ENCODE peak calls at places on chromosomes 5 and 9, in seven cellular contexts. A is prostate gland, Q is neural crest cell, L is transverse colon, X is choroid plexus epithelial cell, C is foreskin fibroblast, Z is RWPE1. I is an unnamed sample.

GRCh38 chr9:105842023-105842644 is 147.8 kb downstream of the TMEM38B start:
- DNase-seq in A (no peak), Q (peak), L (peak), X (peak), C (peak), Z (peak), I (peak)

GRCh38 chr9:128051932-128052734 is 15.0 kb downstream of the NAIF1 start:
- DNase-seq in A (no peak), Q (no peak), L (peak), X (no peak), C (no peak), Z (peak), I (peak)

GRCh38 chr5:122162100-122162499 is 32.8 kb downstream of the ZNF474 start:
- DNase-seq in A (no peak), Q (no peak), L (no peak), X (no peak), C (no peak), Z (no peak), I (no peak)

GRCh38 chr5:33628781-33629180 is 188.0 kb downstream of the TARS1 start:
- DNase-seq in A (no peak), Q (no peak), L (no peak), X (no peak), C (no peak), Z (no peak), I (no peak)

GRCh38 chr5:146342882-146343865 is 4.5 kb downstream of the POU4F3 start:
- DNase-seq in A (no peak), Q (no peak), L (no peak), X (no peak), C (peak), Z (no peak), I (no peak)

GRCh38 chr9:72305102-72305546 is 59.9 kb downstream of the ZFAND5 start:
- DNase-seq in A (peak), Q (no peak), L (peak), X (peak), C (peak), Z (no peak), I (peak)

GRCh38 chr5:142938201-142938600 is 168.0 kb downstream of the ARHGAP26 start:
- DNase-seq in A (no peak), Q (no peak), L (no peak), X (no peak), C (no peak), Z (no peak), I (no peak)

GRCh38 chr5:111248571-111248970 is 24.4 kb downstream of the CAMK4 start:
- DNase-seq in A (no peak), Q (no peak), L (no peak), X (no peak), C (no peak), Z (no peak), I (no peak)

GRCh38 chr9:36825179-36825578 is 208.9 kb downstream of the PAX5 start:
- DNase-seq in A (no peak), Q (no peak), L (no peak), X (no peak), C (no peak), Z (no peak), I (no peak)

GRCh38 chr5:167623354-167623753 is 668.1 kb upstream of the WWC1 start:
- DNase-seq in A (no peak), Q (no peak), L (no peak), X (no peak), C (no peak), Z (no peak), I (no peak)

DNA sequence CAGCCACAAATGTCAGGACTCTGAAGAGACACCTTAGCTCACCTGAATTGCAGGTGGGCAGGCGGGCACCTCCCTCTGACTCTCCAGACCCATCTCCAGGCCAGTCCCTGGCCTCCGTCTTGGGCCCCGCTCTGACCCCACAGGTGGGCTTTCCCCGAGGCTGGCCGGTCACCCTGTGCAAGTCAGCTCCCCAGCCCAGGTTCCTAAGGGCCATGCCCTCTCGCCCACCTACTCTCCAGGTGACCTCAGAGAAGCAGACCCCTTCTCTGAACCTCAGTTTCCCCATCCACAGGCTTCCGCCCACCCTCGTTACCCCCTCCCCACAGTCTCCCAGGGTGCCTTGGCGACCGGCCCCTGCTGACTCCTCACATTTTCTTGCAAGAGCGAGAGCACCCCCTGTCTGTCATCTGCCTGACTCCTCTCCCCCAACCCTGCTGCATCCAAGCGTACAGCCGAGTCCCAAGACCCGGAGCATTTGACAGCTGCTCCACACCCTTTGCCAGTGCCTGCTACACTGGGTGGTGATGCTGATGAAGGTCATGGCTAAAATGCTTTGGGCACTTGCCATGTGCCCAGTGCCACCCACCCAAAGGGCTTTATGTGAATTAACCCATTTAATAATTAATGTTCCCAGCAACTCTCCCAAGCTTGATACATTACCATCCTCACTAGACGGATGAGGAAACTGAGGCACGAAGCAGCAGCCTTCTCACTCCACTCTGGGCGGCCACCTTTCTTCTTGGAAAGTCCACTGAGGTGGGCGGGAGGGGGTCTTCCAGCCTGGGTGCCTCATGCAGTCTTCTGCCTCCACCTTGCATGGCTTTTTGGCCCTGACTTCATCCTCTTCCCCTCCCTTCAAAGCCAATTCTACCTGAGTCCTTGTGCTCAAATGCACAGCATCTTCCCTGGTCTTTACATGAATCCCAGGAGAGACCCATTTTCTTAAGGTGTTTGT is 51.1 kb upstream of the ORM1 start:
- DNase-seq in A (peak), Q (peak), L (peak), X (peak), C (peak), Z (no peak), I (no peak)
- TF ChIP-seq CTCF in A (no peak), Q (peak), L (peak), X (peak), C (peak), Z (no peak), I (no peak)

DNA sequence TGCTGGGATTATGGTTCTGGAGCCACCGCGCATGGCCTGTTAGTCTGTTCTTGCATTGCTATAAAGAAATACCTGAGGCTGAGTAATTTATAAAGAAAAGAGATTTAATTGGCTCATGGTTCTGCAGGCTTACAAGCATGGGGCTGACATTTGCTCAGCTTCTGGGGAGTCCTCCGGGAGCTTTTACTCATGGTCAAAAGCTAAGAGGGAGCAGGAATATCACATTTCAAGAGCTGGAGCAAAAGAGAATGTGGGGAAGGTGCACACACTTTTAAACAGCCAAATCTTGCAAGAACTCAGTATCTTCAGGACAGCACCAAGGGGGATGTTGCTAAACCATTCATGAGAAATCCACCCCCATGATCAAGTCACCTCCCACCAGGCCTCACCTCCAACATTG is 12.1 kb downstream of the JAK2 start:
- DNase-seq in A (no peak), Q (no peak), L (no peak), X (no peak), C (no peak), Z (no peak), I (no peak)
- TF ChIP-seq CTCF in A (no peak), Q (no peak), L (no peak), X (no peak), C (no peak), Z (no peak), I (no peak)

GRCh38 chr9:466749-467148 is 252.1 kb downstream of the DOCK8 start:
- DNase-seq in A (no peak), Q (no peak), L (no peak), X (no peak), C (no peak), Z (no peak), I (no peak)
- TF ChIP-seq CTCF in A (no peak), Q (no peak), L (no peak), X (no peak), C (no peak), Z (no peak), I (no peak)

GRCh38 chr5:141343953-141344463 is 379 bp downstream of the PCDHGA3 start:
- DNase-seq in A (no peak), Q (no peak), L (no peak), X (no peak), C (no peak), Z (no peak), I (no peak)

GRCh38 chr5:141342773-141343172 is 856 bp upstream of the PCDHGA3 start:
- DNase-seq in A (no peak), Q (no peak), L (no peak), X (no peak), C (no peak), Z (no peak), I (no peak)

GRCh38 chr5:141343242-141343952 is at the start of gene PCDHGA3:
- DNase-seq in A (no peak), Q (no peak), L (no peak), X (peak), C (peak), Z (no peak), I (no peak)

GRCh38 chr5:141338538-141339306 is at the start of gene PCDHGA2:
- DNase-seq in A (no peak), Q (no peak), L (no peak), X (peak), C (peak), Z (no peak), I (no peak)
- TF ChIP-seq CTCF in A (no peak), Q (peak), L (no peak), X (peak), C (peak), Z (peak), I (no peak)

GRCh38 chr9:104494808-104495207 is 9.3 kb upstream of the OR13F1 start:
- DNase-seq in A (no peak), Q (no peak), L (no peak), X (peak), C (no peak), Z (peak), I (no peak)
- TF ChIP-seq CTCF in A (no peak), Q (peak), L (no peak), X (peak), C (no peak), Z (peak), I (no peak)

DNA sequence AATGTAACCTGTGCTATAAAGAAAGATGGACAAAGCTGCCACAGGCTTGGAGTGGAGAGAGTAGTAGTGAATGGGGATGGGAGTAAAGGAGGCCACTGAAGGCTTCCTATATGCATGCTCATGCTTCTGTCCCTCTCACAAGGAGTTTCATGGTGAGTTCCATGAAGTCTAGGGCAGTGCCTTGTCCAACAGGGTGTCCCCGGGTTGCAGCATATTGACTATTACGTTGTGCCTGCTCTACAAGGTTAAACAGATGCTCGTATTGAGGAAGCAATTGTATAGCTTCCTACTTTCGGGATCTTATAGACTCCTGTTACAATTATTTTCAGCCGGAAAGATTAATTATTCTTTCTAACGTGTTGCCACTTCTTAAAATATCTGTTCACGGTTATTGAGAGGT is 129.1 kb upstream of the PIK3R1 start:
- DNase-seq in A (no peak), Q (no peak), L (no peak), X (no peak), C (no peak), Z (no peak), I (no peak)
- TF ChIP-seq CTCF in A (no peak), Q (no peak), L (no peak), X (no peak), C (no peak), Z (no peak), I (no peak)

DNA sequence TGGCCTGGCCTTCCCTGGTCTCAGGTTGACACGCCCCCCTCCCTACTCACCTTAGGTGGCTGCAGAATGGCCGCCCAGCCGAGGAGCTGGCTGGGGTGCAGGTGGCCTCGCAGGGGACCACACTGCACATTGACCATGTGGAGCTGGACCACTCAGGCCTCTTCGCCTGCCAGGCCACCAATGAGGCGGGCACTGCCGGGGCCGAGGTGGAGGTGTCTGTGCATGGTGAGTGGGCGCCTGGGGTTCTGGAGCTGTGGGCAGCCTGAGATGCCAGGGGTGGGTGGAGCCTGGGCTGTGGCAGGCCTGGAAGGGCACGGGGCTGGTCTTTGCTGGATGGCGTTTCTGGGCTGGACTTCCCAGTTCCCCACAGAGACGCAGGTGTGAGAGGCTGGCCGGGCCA is 88.7 kb upstream of the ASS1 start:
- DNase-seq in A (no peak), Q (no peak), L (no peak), X (no peak), C (no peak), Z (no peak), I (no peak)
- TF ChIP-seq CTCF in A (no peak), Q (no peak), L (no peak), X (no peak), C (no peak), Z (no peak), I (no peak)

GRCh38 chr9:91422832-91423711 is 560 bp downstream of the NFIL3 start:
- DNase-seq in A (peak), Q (peak), L (peak), X (peak), C (peak), Z (peak), I (peak)
- TF ChIP-seq CTCF in A (no peak), Q (peak), L (peak), X (peak), C (peak), Z (peak), I (no peak)

GRCh38 chr5:135883441-135883840 is 12.2 kb downstream of the IL9 start:
- DNase-seq in A (no peak), Q (no peak), L (no peak), X (no peak), C (no peak), Z (no peak), I (no peak)
- TF ChIP-seq CTCF in A (no peak), Q (no peak), L (no peak), X (peak), C (no peak), Z (no peak), I (no peak)